ENCODE peak calls at places on chromosomes 12 and 14, in eight cellular contexts. V is lower lobe of right lung, W is GM12865, F is cardiac fibroblast, P is astrocyte of the spinal cord, R is psoas muscle, Z is neural crest cell, C is B cell. Y is an unnamed sample.

GRCh38 chr14:77620222-77620865 is 3.9 kb upstream of the SPTLC2 start:
- DNase-seq in V (no peak), R (no peak), C (no peak), P (no peak), F (no peak), W (no peak), Z (no peak), Y (no peak)

GRCh38 chr14:29927596-29928341 is at the start of gene PRKD1:
- DNase-seq in P (peak), W (no peak), R (peak), F (peak), Z (peak), V (peak), C (no peak), Y (no peak)

GRCh38 chr12:113071427-113072112 is 15.0 kb downstream of the DTX1 start:
- DNase-seq in Z (no peak), P (no peak), V (no peak), F (no peak), R (peak), W (no peak), C (no peak), Y (no peak)

GRCh38 chr14:29311983-29312382 is 545.4 kb downstream of the FOXG1 start:
- DNase-seq in Z (no peak), R (no peak), P (peak), W (no peak), F (peak), V (no peak), C (no peak), Y (no peak)

GRCh38 chr14:71703477-71703876 is 228.8 kb upstream of the RGS6 start:
- DNase-seq in Z (no peak), C (no peak), P (peak), R (no peak), W (no peak), V (no peak), F (peak), Y (no peak)

GRCh38 chr14:32572867-32573149 is 243.7 kb downstream of the AKAP6 start:
- DNase-seq in F (no peak), C (no peak), P (no peak), R (no peak), W (no peak), Z (no peak), V (no peak), Y (no peak)

GRCh38 chr12:12323606-12324005 is 26.4 kb downstream of the MANSC1 start:
- DNase-seq in F (no peak), W (no peak), R (no peak), C (no peak), Z (no peak), P (no peak), V (no peak), Y (no peak)

GRCh38 chr12:24222968-24223367 is 273.5 kb upstream of the SOX5 start:
- DNase-seq in C (no peak), R (no peak), W (no peak), V (no peak), Z (no peak), P (peak), F (peak), Y (no peak)

GRCh38 chr12:56315256-56315625 is 547 bp downstream of the CNPY2 start:
- DNase-seq in W (no peak), V (no peak), C (no peak), F (no peak), P (peak), R (no peak), Z (peak), Y (no peak)

GRCh38 chr12:132664206-132665148 is 22.7 kb downstream of the POLE start:
- DNase-seq in F (no peak), Z (no peak), C (no peak), P (no peak), W (no peak), R (no peak), V (no peak), Y (no peak)

GRCh38 chr14:54085841-54086240 is 129.2 kb upstream of the BMP4 start:
- DNase-seq in P (no peak), W (no peak), V (no peak), Z (no peak), R (no peak), C (no peak), F (no peak), Y (no peak)

GRCh38 chr12:83042441-83043215 is 355.9 kb downstream of the TMTC2 start:
- DNase-seq in V (no peak), W (no peak), C (no peak), F (no peak), Z (no peak), R (no peak), P (peak), Y (no peak)

GRCh38 chr12:42625611-42626010 is 36.1 kb upstream of the PRICKLE1 start:
- DNase-seq in C (no peak), Z (no peak), P (no peak), F (peak), R (no peak), W (no peak), V (no peak), Y (no peak)

GRCh38 chr12:91967590-91967989 is 178.1 kb downstream of the BTG1 start:
- DNase-seq in C (no peak), W (no peak), Z (no peak), P (no peak), F (no peak), R (no peak), V (no peak), Y (no peak)

GRCh38 chr14:61623927-61624326 is 71.4 kb upstream of the HIF1A start:
- DNase-seq in C (no peak), F (no peak), V (no peak), Z (no peak), W (no peak), R (no peak), P (no peak), Y (no peak)

GRCh38 chr14:50741571-50741970 is 73.5 kb upstream of the SAV1 start:
- DNase-seq in W (peak), P (peak), R (no peak), C (no peak), F (peak), V (no peak), Z (no peak), Y (no peak)

GRCh38 chr14:66842911-66843572 is 335.1 kb downstream of the GPHN start:
- DNase-seq in R (no peak), V (no peak), C (no peak), Z (no peak), F (no peak), P (no peak), W (no peak), Y (no peak)

GRCh38 chr14:41872906-41873305 is 266.2 kb downstream of the LRFN5 start:
- DNase-seq in R (no peak), V (no peak), W (no peak), Z (no peak), P (no peak), C (no peak), F (peak), Y (no peak)

GRCh38 chr12:14981049-14981448 is 8.2 kb downstream of the PDE6H start:
- DNase-seq in C (no peak), Z (no peak), V (peak), W (no peak), P (no peak), R (no peak), F (no peak), Y (peak)

GRCh38 chr14:73567951-73568885 is 795 bp upstream of the ACOT2 start:
- DNase-seq in P (peak), C (no peak), Z (no peak), V (no peak), W (no peak), F (peak), R (no peak), Y (no peak)

GRCh38 chr12:43044241-43044640 is 454.7 kb upstream of the PRICKLE1 start:
- DNase-seq in R (no peak), Z (no peak), F (no peak), P (no peak), C (no peak), V (no peak), W (no peak), Y (no peak)

GRCh38 chr12:27866382-27867101 is 86.5 kb upstream of the MANSC4 start:
- DNase-seq in V (no peak), C (no peak), R (no peak), F (peak), P (peak), Z (no peak), W (no peak), Y (no peak)

GRCh38 chr12:121789233-121789781 is 4.2 kb downstream of the RHOF start:
- DNase-seq in W (peak), R (no peak), P (no peak), C (peak), F (no peak), Z (no peak), V (no peak), Y (no peak)

GRCh38 chr14:99571303-99571986 is 32.6 kb downstream of the CCDC85C start:
- DNase-seq in V (no peak), P (no peak), Z (no peak), W (no peak), F (no peak), R (no peak), C (no peak), Y (no peak)

GRCh38 chr12:3048540-3048939 is 28.6 kb upstream of the TSPAN9 start:
- DNase-seq in P (no peak), C (no peak), V (no peak), F (no peak), Z (no peak), R (no peak), W (no peak), Y (no peak)

GRCh38 chr12:96241484-96242256 is 47.5 kb downstream of the ELK3 start:
- DNase-seq in Z (no peak), R (no peak), P (peak), F (peak), V (peak), C (peak), W (no peak), Y (no peak)

GRCh38 chr14:73461478-73462077 is 3.2 kb upstream of the NUMB start:
- DNase-seq in W (no peak), Z (no peak), F (no peak), R (no peak), C (no peak), V (no peak), P (no peak), Y (no peak)

GRCh38 chr12:121719926-121720414 is 7.4 kb downstream of the TMEM120B start:
- DNase-seq in Z (no peak), F (peak), P (peak), W (no peak), R (no peak), C (no peak), V (no peak), Y (no peak)

GRCh38 chr14:51258788-51259187 is 18.7 kb downstream of the TMX1 start:
- DNase-seq in W (no peak), C (no peak), R (no peak), V (no peak), Z (no peak), P (no peak), F (no peak), Y (no peak)

GRCh38 chr14:65821224-65821753 is 408.8 kb downstream of the FUT8 start:
- DNase-seq in C (no peak), R (no peak), V (no peak), W (no peak), F (no peak), Z (no peak), P (no peak), Y (no peak)

GRCh38 chr12:58148405-58148804 is 207.0 kb downstream of the ATP23 start:
- DNase-seq in W (no peak), V (no peak), R (no peak), P (peak), C (no peak), Z (no peak), F (peak), Y (no peak)

GRCh38 chr12:29743801-29744200 is 39.9 kb downstream of the TMTC1 start:
- DNase-seq in C (no peak), W (no peak), V (no peak), Z (no peak), R (no peak), P (peak), F (peak), Y (no peak)

GRCh38 chr12:66803972-66804371 is 125.1 kb upstream of the GRIP1 start:
- DNase-seq in P (peak), F (no peak), W (no peak), C (no peak), V (no peak), Z (no peak), R (no peak), Y (no peak)

GRCh38 chr14:53619625-53620324 is 336.9 kb downstream of the BMP4 start:
- DNase-seq in P (peak), R (no peak), F (peak), W (no peak), Z (no peak), V (no peak), C (no peak), Y (no peak)

GRCh38 chr12:126051611-126052107 is 986.4 kb downstream of the AACS start:
- DNase-seq in Z (no peak), W (no peak), R (no peak), C (no peak), P (peak), F (peak), V (no peak), Y (no peak)

GRCh38 chr12:66709893-66710292 is 31.0 kb upstream of the GRIP1 start:
- DNase-seq in F (no peak), V (no peak), W (no peak), C (no peak), R (no peak), P (no peak), Z (no peak), Y (no peak)

GRCh38 chr14:22266683-22267082 is 322.3 kb downstream of the DAD1 start:
- DNase-seq in C (no peak), V (no peak), R (no peak), P (no peak), Z (no peak), F (no peak), W (no peak), Y (no peak)

GRCh38 chr14:22263961-22264360 is 325.1 kb downstream of the DAD1 start:
- DNase-seq in V (no peak), Z (no peak), P (no peak), C (no peak), R (no peak), F (no peak), W (no peak), Y (no peak)

GRCh38 chr14:22265319-22266140 is 323.5 kb downstream of the DAD1 start:
- DNase-seq in C (no peak), P (peak), Z (no peak), V (no peak), F (peak), R (no peak), W (no peak), Y (no peak)

GRCh38 chr14:22264759-22265158 is 324.3 kb downstream of the DAD1 start:
- DNase-seq in W (no peak), C (no peak), R (no peak), F (no peak), P (no peak), V (no peak), Z (no peak), Y (no peak)

DNA sequence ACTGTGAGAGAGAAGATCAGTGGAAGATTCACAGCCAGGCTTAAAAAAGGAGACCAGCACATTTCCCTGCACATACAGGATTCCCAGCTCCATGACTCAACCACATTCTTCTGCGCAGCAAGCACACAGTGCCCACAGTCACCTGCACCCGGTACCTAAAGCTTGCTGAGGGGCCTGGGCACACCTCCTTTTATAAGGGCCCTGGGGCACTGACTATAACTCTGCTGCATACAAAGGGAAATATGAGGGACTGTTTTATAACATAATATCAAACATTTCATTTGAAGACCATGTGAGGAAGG is 322.9 kb downstream of the DAD1 start:
- DNase-seq in W (no peak), P (no peak), F (peak), Z (no peak), V (no peak), C (no peak), R (no peak), Y (no peak)
- TF ChIP-seq CTCF in W (no peak), P (no peak), F (no peak), Z (no peak), V (no peak), C (no peak), R (no peak), Y (no peak)

GRCh38 chr14:20658246-20658645 is 16.8 kb upstream of the OR6S1 start:
- DNase-seq in V (no peak), R (no peak), C (no peak), F (no peak), Z (no peak), P (no peak), W (no peak), Y (no peak)

GRCh38 chr14:20656274-20656673 is 14.8 kb upstream of the OR6S1 start:
- DNase-seq in C (no peak), F (no peak), Z (no peak), W (no peak), V (no peak), R (no peak), P (no peak), Y (no peak)

GRCh38 chr14:20655851-20656250 is 14.4 kb upstream of the OR6S1 start:
- DNase-seq in Z (no peak), C (no peak), V (no peak), W (no peak), R (no peak), P (no peak), F (no peak), Y (no peak)

GRCh38 chr14:20659813-20660395 is 18.4 kb upstream of the OR6S1 start:
- DNase-seq in C (no peak), F (peak), W (no peak), R (peak), Z (no peak), P (no peak), V (no peak), Y (no peak)

GRCh38 chr14:20657216-20658211 is 16.0 kb upstream of the OR6S1 start:
- DNase-seq in R (no peak), Z (no peak), P (no peak), V (no peak), W (peak), F (peak), C (no peak), Y (no peak)
- TF ChIP-seq CTCF in R (no peak), Z (no peak), P (no peak), V (no peak), W (peak), F (no peak), C (no peak), Y (peak)

GRCh38 chr14:64217747-64218146 is 76.4 kb downstream of the ESR2 start:
- DNase-seq in W (no peak), Z (no peak), V (no peak), R (no peak), C (no peak), F (no peak), P (no peak), Y (no peak)

GRCh38 chr14:64220466-64220865 is 73.7 kb downstream of the ESR2 start:
- DNase-seq in C (no peak), W (no peak), R (peak), Z (no peak), F (no peak), P (no peak), V (no peak), Y (no peak)

GRCh38 chr14:64221604-64222003 is 72.6 kb downstream of the ESR2 start:
- DNase-seq in C (no peak), P (no peak), Z (no peak), W (no peak), V (no peak), R (no peak), F (no peak), Y (no peak)

GRCh38 chr14:64218344-64219240 is 75.6 kb downstream of the ESR2 start:
- DNase-seq in F (peak), V (no peak), P (no peak), R (no peak), Z (no peak), C (no peak), W (peak), Y (peak)

GRCh38 chr14:64220056-64220455 is 74.1 kb downstream of the ESR2 start:
- DNase-seq in F (no peak), Z (no peak), C (no peak), W (no peak), R (no peak), P (no peak), V (no peak), Y (no peak)
- TF ChIP-seq CTCF in F (no peak), Z (no peak), C (no peak), W (no peak), R (no peak), P (no peak), V (no peak), Y (no peak)

DNA sequence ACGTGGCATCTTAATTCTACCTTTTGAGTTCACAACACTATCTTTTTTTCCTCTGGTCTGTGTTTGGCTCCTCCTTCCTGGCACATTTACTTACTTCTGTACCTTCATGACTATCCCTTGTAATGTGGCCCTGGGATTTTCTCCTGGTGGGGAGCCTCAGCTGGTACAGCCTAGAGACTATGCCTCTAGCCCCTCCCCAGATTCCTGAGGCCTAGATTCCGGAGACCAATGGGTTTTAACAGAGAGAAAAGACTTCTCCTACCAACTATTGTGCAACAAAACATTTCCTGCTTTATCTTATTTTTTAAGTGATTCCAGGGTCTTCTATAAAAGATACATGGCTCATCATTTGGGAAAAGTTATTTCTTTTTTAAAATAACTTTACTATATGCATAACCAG is 216.2 kb upstream of the KRR1 start:
- DNase-seq in Z (no peak), R (no peak), P (no peak), W (no peak), F (no peak), V (no peak), C (no peak), Y (no peak)
- TF ChIP-seq CTCF in Z (no peak), R (no peak), P (no peak), W (no peak), F (no peak), V (no peak), C (no peak), Y (no peak)

GRCh38 chr12:6869049-6870021 is 2.0 kb downstream of the TPI1 start:
- DNase-seq in P (peak), W (peak), V (peak), F (peak), Z (peak), R (peak), C (peak), Y (peak)

GRCh38 chr12:6866163-6866919 is 990 bp upstream of the TPI1 start:
- DNase-seq in V (no peak), P (no peak), C (no peak), F (no peak), W (no peak), Z (no peak), R (no peak), Y (no peak)

GRCh38 chr12:6868211-6869048 is 1.1 kb downstream of the TPI1 start:
- DNase-seq in Z (no peak), V (no peak), C (no peak), R (no peak), W (no peak), F (peak), P (peak), Y (no peak)

GRCh38 chr12:6866920-6867406 is 368 bp upstream of the TPI1 start:
- DNase-seq in V (peak), R (no peak), Z (no peak), C (no peak), W (no peak), P (no peak), F (no peak), Y (peak)

GRCh38 chr12:6867407-6868210 is at the start of gene TPI1:
- DNase-seq in R (peak), C (peak), V (peak), W (peak), P (peak), F (peak), Z (peak), Y (peak)
- TF ChIP-seq CTCF in R (no peak), C (no peak), V (peak), W (no peak), P (no peak), F (no peak), Z (no peak), Y (no peak)

GRCh38 chr12:123264642-123265041 is 7.0 kb downstream of the CDK2AP1 start:
- DNase-seq in F (no peak), Z (peak), C (no peak), R (no peak), W (peak), P (no peak), V (no peak), Y (no peak)
- TF ChIP-seq CTCF in F (no peak), Z (no peak), C (no peak), R (no peak), W (peak), P (peak), V (no peak), Y (peak)

GRCh38 chr12:124780336-124780735 is 83.3 kb downstream of the SCARB1 start:
- DNase-seq in V (no peak), W (no peak), F (no peak), P (no peak), R (no peak), Z (no peak), C (no peak), Y (no peak)
- TF ChIP-seq CTCF in V (no peak), W (no peak), F (no peak), P (no peak), R (no peak), Z (no peak), C (no peak), Y (no peak)

GRCh38 chr14:68405959-68406358 is 386.9 kb downstream of the ZFP36L1 start:
- DNase-seq in C (no peak), W (no peak), V (no peak), Z (no peak), P (no peak), R (no peak), F (peak), Y (no peak)

GRCh38 chr14:68407275-68407674 is 385.6 kb downstream of the ZFP36L1 start:
- DNase-seq in P (no peak), Z (no peak), R (no peak), W (no peak), F (no peak), V (no peak), C (no peak), Y (no peak)

GRCh38 chr14:68407838-68408237 is 385.0 kb downstream of the ZFP36L1 start:
- DNase-seq in P (no peak), R (no peak), C (no peak), F (no peak), W (no peak), Z (no peak), V (no peak), Y (no peak)

GRCh38 chr14:68409355-68409754 is 383.5 kb downstream of the ZFP36L1 start:
- DNase-seq in V (no peak), F (no peak), R (no peak), C (no peak), W (no peak), P (no peak), Z (no peak), Y (no peak)

GRCh38 chr14:68408680-68409079 is 384.2 kb downstream of the ZFP36L1 start:
- DNase-seq in C (no peak), R (no peak), W (peak), Z (no peak), F (peak), V (no peak), P (no peak), Y (no peak)
- TF ChIP-seq CTCF in C (peak), R (no peak), W (no peak), Z (no peak), F (peak), V (no peak), P (peak), Y (peak)